ENCODE peak calls at places on chromosomes 7 and 10, in seven cellular contexts. H is fibroblast of pulmonary artery, L is NB4, I is SK-N-SH, R is body of pancreas, P is choroid plexus epithelial cell, S is Panc1. F is an unnamed sample.

GRCh38 chr7:41745451-41745850 is 42.6 kb upstream of the INHBA start:
- DNase-seq in H (peak), L (no peak), I (no peak), R (no peak), P (no peak), S (no peak), F (no peak)

GRCh38 chr7:104898434-104898833 is 115.6 kb upstream of the KMT2E start:
- DNase-seq in H (no peak), L (no peak), I (no peak), R (no peak), P (no peak), S (no peak), F (no peak)

GRCh38 chr10:113735913-113736312 is 15.6 kb upstream of the PLEKHS1 start:
- DNase-seq in H (peak), L (peak), I (no peak), R (no peak), P (peak), S (no peak), F (no peak)

GRCh38 chr7:25392571-25393338 is 164.5 kb upstream of the NPVF start:
- DNase-seq in H (no peak), L (no peak), I (peak), R (no peak), P (no peak), S (no peak), F (no peak)

GRCh38 chr7:157622000-157622399 is 285.2 kb downstream of the DNAJB6 start:
- DNase-seq in H (no peak), L (no peak), I (no peak), R (no peak), P (no peak), S (no peak), F (no peak)

GRCh38 chr7:140659727-140660396 is 12.9 kb upstream of the ADCK2 start:
- DNase-seq in H (no peak), L (no peak), I (no peak), R (no peak), P (no peak), S (no peak), F (no peak)

GRCh38 chr10:3020311-3020710 is 47.0 kb upstream of the PFKP start:
- DNase-seq in H (no peak), L (no peak), I (no peak), R (no peak), P (no peak), S (no peak), F (no peak)

GRCh38 chr10:35716776-35717175 is 74.7 kb upstream of the FZD8 start:
- DNase-seq in H (no peak), L (no peak), I (no peak), R (no peak), P (no peak), S (no peak), F (no peak)

GRCh38 chr7:953547-954327 is 743 bp downstream of the ADAP1 start:
- DNase-seq in H (peak), L (peak), I (peak), R (no peak), P (no peak), S (no peak), F (peak)

GRCh38 chr7:88184848-88185304 is 35.0 kb downstream of the SRI start:
- DNase-seq in H (peak), L (peak), I (no peak), R (no peak), P (no peak), S (peak), F (no peak)

GRCh38 chr10:120262857-120263547 is 194.0 kb upstream of the PLPP4 start:
- DNase-seq in H (no peak), L (no peak), I (no peak), R (no peak), P (peak), S (no peak), F (no peak)

DNA sequence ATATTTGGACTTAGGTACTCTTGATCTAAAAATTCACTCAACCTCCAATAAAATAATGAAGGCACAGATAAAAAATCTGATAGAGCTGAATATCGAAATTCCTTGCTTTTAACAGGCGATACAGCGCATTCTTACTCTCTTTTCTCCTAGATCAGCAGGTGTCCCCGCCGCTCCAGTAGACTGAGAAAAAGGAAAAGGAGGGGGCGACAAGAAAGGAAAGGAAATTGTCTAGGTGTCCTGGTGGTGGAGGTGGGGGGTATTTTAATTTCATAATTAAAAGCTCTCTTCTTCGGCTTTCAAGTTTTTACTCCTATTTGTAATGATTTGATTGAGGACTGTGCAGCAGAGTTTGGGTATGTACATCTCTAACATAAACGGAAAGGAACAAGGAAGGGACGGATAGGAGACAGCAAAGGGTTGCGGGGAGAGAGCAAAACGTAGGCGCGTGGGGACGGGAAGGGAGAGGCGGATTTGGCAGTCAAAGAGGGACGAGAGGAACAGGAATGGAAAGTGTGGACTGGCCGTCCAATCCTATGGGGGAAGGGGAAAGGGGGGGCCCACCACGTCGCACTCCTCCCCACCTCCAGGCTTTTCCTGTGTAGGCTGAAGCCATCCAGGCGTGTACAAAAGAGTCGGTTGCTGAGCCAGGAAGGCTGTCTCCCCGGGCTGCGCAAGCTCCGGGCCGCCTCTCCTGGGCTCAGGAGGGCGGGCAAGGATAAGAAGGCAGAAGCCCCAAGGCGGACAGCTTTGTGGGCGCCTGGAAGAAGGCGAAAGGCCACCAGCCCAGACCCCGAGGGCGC is 875 bp upstream of the HECTD2 start:
- DNase-seq in H (peak), L (peak), I (peak), R (peak), P (peak), S (peak), F (peak)
- TF ChIP-seq CTCF in H (no peak), L (no peak), I (no peak), R (peak), P (peak), S (peak), F (peak)

GRCh38 chr10:63434866-63435854 is 30.6 kb downstream of the JMJD1C start:
- DNase-seq in H (no peak), L (no peak), I (no peak), R (no peak), P (no peak), S (no peak), F (no peak)

GRCh38 chr10:63439607-63440006 is 26.2 kb downstream of the JMJD1C start:
- DNase-seq in H (no peak), L (no peak), I (no peak), R (no peak), P (no peak), S (no peak), F (no peak)

GRCh38 chr10:63438506-63439498 is 27.0 kb downstream of the JMJD1C start:
- DNase-seq in H (peak), L (no peak), I (no peak), R (no peak), P (peak), S (no peak), F (no peak)

GRCh38 chr10:63437334-63437949 is 28.3 kb downstream of the JMJD1C start:
- DNase-seq in H (no peak), L (no peak), I (no peak), R (no peak), P (peak), S (no peak), F (no peak)

DNA sequence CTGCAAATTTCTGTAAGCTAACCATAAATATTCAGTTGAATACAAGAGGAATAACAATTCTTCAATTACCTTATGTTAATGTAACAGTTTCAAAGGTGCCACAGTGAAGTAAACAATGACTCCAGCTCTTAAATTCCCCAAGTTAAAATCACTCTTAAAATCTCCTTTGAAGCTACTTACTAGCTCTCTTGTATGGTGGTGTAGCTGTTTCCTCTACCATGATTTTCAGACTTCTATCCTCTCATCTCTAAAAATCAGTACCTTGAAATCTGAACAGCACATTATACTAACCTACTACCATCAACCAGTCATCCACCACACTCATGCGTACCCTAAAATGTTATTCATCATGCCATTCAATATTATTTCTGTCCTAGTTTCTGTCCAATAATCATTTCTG is 29.6 kb downstream of the JMJD1C start:
- DNase-seq in H (no peak), L (no peak), I (no peak), R (no peak), P (no peak), S (no peak), F (no peak)
- H3K4me3 ChIP-seq in H (no peak), L (no peak), I (no peak), R (no peak), P (no peak), S (no peak), F (no peak)

GRCh38 chr10:99328579-99329237 is 448 bp upstream of the CNNM1 start:
- DNase-seq in H (no peak), L (no peak), I (no peak), R (no peak), P (no peak), S (no peak), F (no peak)
- TF ChIP-seq CTCF in H (no peak), L (no peak), I (no peak), R (no peak), P (no peak), S (peak), F (no peak)

GRCh38 chr10:5631936-5632335 is 34.5 kb downstream of the ASB13 start:
- DNase-seq in H (no peak), L (no peak), I (no peak), R (peak), P (no peak), S (no peak), F (peak)
- H3K4me3 ChIP-seq in H (no peak), L (no peak), I (no peak), R (no peak), P (no peak), S (no peak), F (no peak)

GRCh38 chr10:80585812-80586211 is 48.1 kb downstream of the SH2D4B start:
- DNase-seq in H (no peak), L (no peak), I (no peak), R (no peak), P (no peak), S (no peak), F (no peak)

GRCh38 chr10:80582561-80582960 is 44.9 kb downstream of the SH2D4B start:
- DNase-seq in H (no peak), L (no peak), I (no peak), R (no peak), P (no peak), S (no peak), F (no peak)

GRCh38 chr10:80581469-80581835 is 43.8 kb downstream of the SH2D4B start:
- DNase-seq in H (no peak), L (no peak), I (no peak), R (no peak), P (no peak), S (no peak), F (no peak)

GRCh38 chr10:80580811-80581468 is 43.2 kb downstream of the SH2D4B start:
- DNase-seq in H (no peak), L (peak), I (no peak), R (no peak), P (no peak), S (no peak), F (no peak)

GRCh38 chr10:80583681-80584080 is 46.0 kb downstream of the SH2D4B start:
- DNase-seq in H (peak), L (no peak), I (no peak), R (no peak), P (peak), S (no peak), F (no peak)
- TF ChIP-seq CTCF in H (no peak), L (no peak), I (no peak), R (no peak), P (peak), S (no peak), F (no peak)

GRCh38 chr7:50962281-50962883 is 179.7 kb upstream of the GRB10 start:
- DNase-seq in H (no peak), L (peak), I (no peak), R (no peak), P (no peak), S (no peak), F (no peak)

GRCh38 chr7:50959991-50960390 is 177.3 kb upstream of the GRB10 start:
- DNase-seq in H (no peak), L (no peak), I (no peak), R (no peak), P (no peak), S (no peak), F (no peak)

GRCh38 chr7:50959560-50959959 is 176.9 kb upstream of the GRB10 start:
- DNase-seq in H (no peak), L (no peak), I (no peak), R (no peak), P (no peak), S (no peak), F (no peak)

GRCh38 chr7:50960621-50961310 is 178.1 kb upstream of the GRB10 start:
- DNase-seq in H (no peak), L (no peak), I (no peak), R (no peak), P (no peak), S (no peak), F (no peak)

GRCh38 chr7:50962962-50963374 is 180.3 kb upstream of the GRB10 start:
- DNase-seq in H (peak), L (peak), I (no peak), R (peak), P (peak), S (no peak), F (peak)
- H3K4me3 ChIP-seq in H (no peak), L (no peak), I (no peak), R (no peak), P (no peak), S (no peak), F (no peak)

GRCh38 chr7:134875867-134876266 is 96.4 kb downstream of the CALD1 start:
- DNase-seq in H (peak), L (no peak), I (no peak), R (no peak), P (peak), S (no peak), F (no peak)

GRCh38 chr7:134882481-134882880 is 103.0 kb downstream of the CALD1 start:
- DNase-seq in H (no peak), L (no peak), I (no peak), R (no peak), P (no peak), S (no peak), F (no peak)

GRCh38 chr7:134874407-134874806 is 95.0 kb downstream of the CALD1 start:
- DNase-seq in H (no peak), L (no peak), I (no peak), R (no peak), P (no peak), S (no peak), F (no peak)

GRCh38 chr7:134879815-134880475 is 100.5 kb downstream of the CALD1 start:
- DNase-seq in H (no peak), L (no peak), I (no peak), R (no peak), P (no peak), S (no peak), F (no peak)

GRCh38 chr7:134878731-134879295 is 99.4 kb downstream of the CALD1 start:
- DNase-seq in H (no peak), L (no peak), I (no peak), R (no peak), P (no peak), S (no peak), F (no peak)
- TF ChIP-seq CTCF in H (no peak), L (no peak), I (peak), R (no peak), P (no peak), S (no peak), F (peak)

DNA sequence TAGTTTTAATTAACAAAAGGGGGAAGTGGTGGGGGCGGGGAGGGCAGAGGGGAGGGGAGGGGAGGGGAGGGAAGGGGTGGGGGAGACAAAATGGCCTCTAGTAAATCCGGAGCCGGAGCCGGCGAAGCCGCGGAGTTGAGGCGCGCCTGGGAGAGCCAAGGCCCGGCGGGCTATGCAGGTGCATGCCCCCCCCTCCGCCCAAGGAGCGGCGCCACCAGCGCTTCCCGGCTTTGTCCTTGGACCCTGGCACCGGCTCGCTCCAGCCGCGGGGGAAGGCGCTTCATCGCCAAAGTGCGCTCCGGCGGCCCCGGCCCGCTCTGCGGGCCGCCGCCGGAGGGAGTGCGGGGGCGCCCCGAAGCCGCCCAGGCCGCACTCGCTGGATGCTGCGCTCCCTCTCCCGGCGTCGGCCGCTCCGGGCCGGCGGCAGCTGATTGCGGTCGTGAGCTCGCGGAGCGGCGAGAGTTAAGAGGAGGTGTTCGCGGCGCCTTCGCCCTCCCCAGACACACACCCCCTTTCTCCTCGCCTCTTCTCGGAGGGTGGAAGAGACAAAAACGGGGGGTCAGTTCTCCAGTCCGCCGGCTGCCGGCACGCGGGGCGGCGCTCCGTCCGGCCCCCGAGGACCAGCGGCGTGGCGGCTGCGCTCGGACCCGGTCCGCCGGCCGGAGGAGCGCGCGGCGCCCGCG is at the start of gene LRRC4:
- DNase-seq in H (no peak), L (no peak), I (peak), R (peak), P (peak), S (no peak), F (peak)
- H3K4me3 ChIP-seq in H (peak), L (no peak), I (peak), R (no peak), P (peak), S (no peak), F (peak)

F was measured in BE2C.